ENCODE peak calls at places on chromosomes 16 and 17, in nine cellular contexts. One of them, this sample, is unnamed.

GRCh38 chr17:28112199-28112995 is 69.9 kb downstream of the NLK start:
- DNase-seq in stomach: no peak
- DNase-seq in body of pancreas: no peak
- DNase-seq in K562: no peak
- DNase-seq in lower leg skin: no peak
- DNase-seq in transverse colon: peak
- DNase-seq in prostate gland: no peak
- DNase-seq in sigmoid colon: no peak
- DNase-seq in A549: no peak
- DNase-seq in this sample: no peak

GRCh38 chr16:73329363-73330306 is 281.7 kb upstream of the ZFHX3 start:
- DNase-seq in stomach: no peak
- DNase-seq in body of pancreas: no peak
- DNase-seq in K562: no peak
- DNase-seq in lower leg skin: peak
- DNase-seq in transverse colon: peak
- DNase-seq in prostate gland: no peak
- DNase-seq in sigmoid colon: no peak
- DNase-seq in A549: no peak
- DNase-seq in this sample: no peak

GRCh38 chr17:64240741-64241347 is 22.2 kb downstream of the TEX2 start:
- DNase-seq in stomach: no peak
- DNase-seq in body of pancreas: peak
- DNase-seq in K562: no peak
- DNase-seq in lower leg skin: peak
- DNase-seq in transverse colon: peak
- DNase-seq in prostate gland: peak
- DNase-seq in sigmoid colon: peak
- DNase-seq in A549: no peak
- DNase-seq in this sample: no peak

GRCh38 chr16:19524356-19524865 is 669 bp downstream of the CCP110 start:
- DNase-seq in stomach: no peak
- DNase-seq in body of pancreas: no peak
- DNase-seq in K562: no peak
- DNase-seq in lower leg skin: no peak
- DNase-seq in transverse colon: no peak
- DNase-seq in prostate gland: no peak
- DNase-seq in sigmoid colon: peak
- DNase-seq in A549: peak
- DNase-seq in this sample: no peak

GRCh38 chr17:56064506-56064905 is 88.8 kb upstream of the ANKFN1 start:
- DNase-seq in stomach: no peak
- DNase-seq in body of pancreas: no peak
- DNase-seq in K562: no peak
- DNase-seq in lower leg skin: no peak
- DNase-seq in transverse colon: no peak
- DNase-seq in prostate gland: no peak
- DNase-seq in sigmoid colon: no peak
- DNase-seq in A549: no peak
- DNase-seq in this sample: no peak

GRCh38 chr16:17147942-17148341 is 322.8 kb downstream of the XYLT1 start:
- DNase-seq in stomach: no peak
- DNase-seq in body of pancreas: no peak
- DNase-seq in K562: no peak
- DNase-seq in lower leg skin: no peak
- DNase-seq in transverse colon: no peak
- DNase-seq in prostate gland: no peak
- DNase-seq in sigmoid colon: no peak
- DNase-seq in A549: no peak
- DNase-seq in this sample: no peak

GRCh38 chr16:3152022-3152272 is 17.1 kb downstream of the ZNF213 start:
- DNase-seq in stomach: no peak
- DNase-seq in body of pancreas: no peak
- DNase-seq in K562: no peak
- DNase-seq in lower leg skin: no peak
- DNase-seq in transverse colon: no peak
- DNase-seq in prostate gland: no peak
- DNase-seq in sigmoid colon: no peak
- DNase-seq in A549: no peak
- DNase-seq in this sample: no peak

GRCh38 chr17:81553616-81554181 is 1.5 kb upstream of the FAAP100 start:
- DNase-seq in stomach: no peak
- DNase-seq in body of pancreas: peak
- DNase-seq in K562: no peak
- DNase-seq in lower leg skin: no peak
- DNase-seq in transverse colon: peak
- DNase-seq in prostate gland: no peak
- DNase-seq in sigmoid colon: no peak
- DNase-seq in A549: peak
- DNase-seq in this sample: peak

GRCh38 chr17:48605991-48606891 is 1.5 kb upstream of the HOXB6 start:
- DNase-seq in stomach: no peak
- DNase-seq in body of pancreas: no peak
- DNase-seq in K562: no peak
- DNase-seq in lower leg skin: no peak
- DNase-seq in transverse colon: no peak
- DNase-seq in prostate gland: no peak
- DNase-seq in sigmoid colon: no peak
- DNase-seq in A549: no peak
- DNase-seq in this sample: no peak

GRCh38 chr16:964696-965395 is 5.9 kb downstream of the LMF1 start:
- DNase-seq in stomach: no peak
- DNase-seq in body of pancreas: no peak
- DNase-seq in K562: no peak
- DNase-seq in lower leg skin: no peak
- DNase-seq in transverse colon: peak
- DNase-seq in prostate gland: peak
- DNase-seq in sigmoid colon: no peak
- DNase-seq in A549: no peak
- DNase-seq in this sample: no peak

GRCh38 chr16:51500306-51500705 is 349.2 kb upstream of the SALL1 start:
- DNase-seq in stomach: no peak
- DNase-seq in body of pancreas: no peak
- DNase-seq in K562: no peak
- DNase-seq in lower leg skin: no peak
- DNase-seq in transverse colon: no peak
- DNase-seq in prostate gland: no peak
- DNase-seq in sigmoid colon: no peak
- DNase-seq in A549: peak
- DNase-seq in this sample: no peak

GRCh38 chr16:81593481-81593880 is 148.9 kb downstream of the CMIP start:
- DNase-seq in stomach: no peak
- DNase-seq in body of pancreas: no peak
- DNase-seq in K562: no peak
- DNase-seq in lower leg skin: no peak
- DNase-seq in transverse colon: no peak
- DNase-seq in prostate gland: no peak
- DNase-seq in sigmoid colon: no peak
- DNase-seq in A549: no peak
- DNase-seq in this sample: no peak

GRCh38 chr17:63834431-63835166 is 7.1 kb upstream of the FTSJ3 start:
- DNase-seq in stomach: peak
- DNase-seq in body of pancreas: peak
- DNase-seq in K562: peak
- DNase-seq in lower leg skin: no peak
- DNase-seq in transverse colon: no peak
- DNase-seq in prostate gland: peak
- DNase-seq in sigmoid colon: peak
- DNase-seq in A549: peak
- DNase-seq in this sample: peak

GRCh38 chr17:48596000-48596734 is 2.6 kb upstream of the HOXB5 start:
- DNase-seq in stomach: no peak
- DNase-seq in body of pancreas: no peak
- DNase-seq in K562: no peak
- DNase-seq in lower leg skin: no peak
- DNase-seq in transverse colon: no peak
- DNase-seq in prostate gland: no peak
- DNase-seq in sigmoid colon: no peak
- DNase-seq in A549: no peak
- DNase-seq in this sample: no peak

GRCh38 chr17:62800580-62800979 is 7.5 kb downstream of the MARCHF10 start:
- DNase-seq in stomach: peak
- DNase-seq in body of pancreas: peak
- DNase-seq in K562: no peak
- DNase-seq in lower leg skin: peak
- DNase-seq in transverse colon: no peak
- DNase-seq in prostate gland: peak
- DNase-seq in sigmoid colon: no peak
- DNase-seq in A549: no peak
- DNase-seq in this sample: no peak

GRCh38 chr16:67176662-67177061 is 6.3 kb downstream of the NOL3 start:
- DNase-seq in stomach: no peak
- DNase-seq in body of pancreas: no peak
- DNase-seq in K562: no peak
- DNase-seq in lower leg skin: no peak
- DNase-seq in transverse colon: no peak
- DNase-seq in prostate gland: no peak
- DNase-seq in sigmoid colon: no peak
- DNase-seq in A549: no peak
- DNase-seq in this sample: no peak

GRCh38 chr16:67179421-67180080 is 4.2 kb downstream of the MATCAP1 start:
- DNase-seq in stomach: no peak
- DNase-seq in body of pancreas: no peak
- DNase-seq in K562: no peak
- DNase-seq in lower leg skin: peak
- DNase-seq in transverse colon: no peak
- DNase-seq in prostate gland: no peak
- DNase-seq in sigmoid colon: no peak
- DNase-seq in A549: no peak
- DNase-seq in this sample: no peak

GRCh38 chr16:67180166-67180565 is 3.6 kb downstream of the MATCAP1 start:
- DNase-seq in stomach: no peak
- DNase-seq in body of pancreas: no peak
- DNase-seq in K562: no peak
- DNase-seq in lower leg skin: no peak
- DNase-seq in transverse colon: no peak
- DNase-seq in prostate gland: no peak
- DNase-seq in sigmoid colon: no peak
- DNase-seq in A549: no peak
- DNase-seq in this sample: no peak

GRCh38 chr16:67174706-67175231 is 4.4 kb downstream of the NOL3 start:
- DNase-seq in stomach: no peak
- DNase-seq in body of pancreas: no peak
- DNase-seq in K562: no peak
- DNase-seq in lower leg skin: no peak
- DNase-seq in transverse colon: no peak
- DNase-seq in prostate gland: no peak
- DNase-seq in sigmoid colon: no peak
- DNase-seq in A549: no peak
- DNase-seq in this sample: no peak

GRCh38 chr16:67177743-67178699 is 5.7 kb downstream of the MATCAP1 start:
- DNase-seq in stomach: peak
- DNase-seq in body of pancreas: peak
- DNase-seq in K562: peak
- DNase-seq in lower leg skin: no peak
- DNase-seq in transverse colon: peak
- DNase-seq in prostate gland: peak
- DNase-seq in sigmoid colon: peak
- DNase-seq in A549: peak
- DNase-seq in this sample: no peak
- TF ChIP-seq POLR2A in stomach: no peak
- TF ChIP-seq POLR2A in body of pancreas: peak
- TF ChIP-seq POLR2A in K562: no peak
- TF ChIP-seq POLR2A in lower leg skin: no peak
- TF ChIP-seq POLR2A in transverse colon: peak
- TF ChIP-seq POLR2A in prostate gland: peak
- TF ChIP-seq POLR2A in sigmoid colon: no peak
- TF ChIP-seq POLR2A in A549: no peak
- TF ChIP-seq POLR2A in this sample: peak

GRCh38 chr17:20908373-20909273 is 134.2 kb downstream of the USP22 start:
- DNase-seq in stomach: peak
- DNase-seq in body of pancreas: peak
- DNase-seq in K562: peak
- DNase-seq in lower leg skin: peak
- DNase-seq in transverse colon: peak
- DNase-seq in prostate gland: peak
- DNase-seq in sigmoid colon: peak
- DNase-seq in A549: peak
- DNase-seq in this sample: peak
- TF ChIP-seq POLR2A in stomach: no peak
- TF ChIP-seq POLR2A in body of pancreas: peak
- TF ChIP-seq POLR2A in K562: peak
- TF ChIP-seq POLR2A in lower leg skin: no peak
- TF ChIP-seq POLR2A in transverse colon: peak
- TF ChIP-seq POLR2A in prostate gland: peak
- TF ChIP-seq POLR2A in sigmoid colon: no peak
- TF ChIP-seq POLR2A in A549: peak
- TF ChIP-seq POLR2A in this sample: peak

DNA sequence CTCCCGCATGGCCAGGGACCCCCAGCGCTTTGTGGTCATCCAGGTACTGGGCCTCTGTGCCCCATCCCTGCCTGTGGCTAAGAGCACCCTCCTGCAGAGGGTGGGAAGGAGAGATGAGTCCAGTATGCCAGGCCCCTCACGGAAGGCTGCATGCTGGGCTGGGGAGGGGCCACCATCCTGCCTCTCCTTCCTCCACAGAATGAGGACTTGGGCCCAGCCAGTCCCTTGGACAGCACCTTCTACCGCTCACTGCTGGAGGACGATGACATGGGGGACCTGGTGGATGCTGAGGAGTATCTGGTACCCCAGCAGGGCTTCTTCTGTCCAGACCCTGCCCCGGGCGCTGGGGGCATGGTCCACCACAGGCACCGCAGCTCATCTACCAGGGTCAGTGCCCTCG is 3.7 kb downstream of the MIEN1 start:
- DNase-seq in stomach: no peak
- DNase-seq in body of pancreas: no peak
- DNase-seq in K562: no peak
- DNase-seq in lower leg skin: no peak
- DNase-seq in transverse colon: no peak
- DNase-seq in prostate gland: no peak
- DNase-seq in sigmoid colon: no peak
- DNase-seq in A549: no peak
- DNase-seq in this sample: no peak
- TF ChIP-seq POLR2A in stomach: no peak
- TF ChIP-seq POLR2A in body of pancreas: no peak
- TF ChIP-seq POLR2A in K562: no peak
- TF ChIP-seq POLR2A in lower leg skin: no peak
- TF ChIP-seq POLR2A in transverse colon: no peak
- TF ChIP-seq POLR2A in prostate gland: no peak
- TF ChIP-seq POLR2A in sigmoid colon: no peak
- TF ChIP-seq POLR2A in A549: no peak
- TF ChIP-seq POLR2A in this sample: no peak

DNA sequence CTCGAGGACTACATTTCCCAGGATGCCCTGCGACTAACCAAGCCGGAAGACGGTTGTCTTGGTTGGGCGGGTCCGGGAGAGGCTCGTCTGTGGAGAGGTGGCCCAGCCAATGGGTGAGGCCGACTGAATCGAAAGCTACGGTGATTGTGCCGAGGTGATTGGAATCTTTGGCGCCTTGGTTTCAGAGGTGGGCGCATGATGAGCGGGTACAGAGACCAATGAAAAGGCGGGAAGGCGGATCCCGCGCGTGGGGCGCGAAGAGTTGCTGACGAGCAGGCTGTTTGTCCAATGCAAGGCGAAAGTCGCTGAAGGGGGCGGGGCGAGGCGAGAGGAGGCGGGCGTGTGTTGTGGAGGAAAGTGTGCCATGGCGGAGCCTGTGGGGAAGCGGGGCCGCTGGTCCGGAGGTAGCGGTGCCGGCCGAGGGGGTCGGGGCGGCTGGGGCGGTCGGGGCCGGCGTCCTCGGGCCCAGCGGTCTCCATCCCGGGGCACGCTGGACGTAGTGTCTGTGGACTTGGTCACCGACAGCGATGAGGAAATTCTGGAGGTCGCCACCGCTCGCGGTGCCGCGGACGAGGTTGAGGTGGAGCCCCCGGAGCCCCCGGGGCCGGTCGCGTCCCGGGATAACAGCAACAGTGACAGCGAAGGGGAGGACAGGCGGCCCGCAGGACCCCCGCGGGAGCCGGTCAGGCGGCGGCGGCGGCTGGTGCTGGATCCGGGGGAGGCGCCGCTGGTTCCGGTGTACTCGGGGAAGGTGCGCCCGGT is at the start of gene NFATC2IP:
- DNase-seq in stomach: peak
- DNase-seq in body of pancreas: peak
- DNase-seq in K562: peak
- DNase-seq in lower leg skin: peak
- DNase-seq in transverse colon: peak
- DNase-seq in prostate gland: peak
- DNase-seq in sigmoid colon: peak
- DNase-seq in A549: peak
- DNase-seq in this sample: peak
- TF ChIP-seq POLR2A in stomach: no peak
- TF ChIP-seq POLR2A in body of pancreas: peak
- TF ChIP-seq POLR2A in K562: peak
- TF ChIP-seq POLR2A in lower leg skin: no peak
- TF ChIP-seq POLR2A in transverse colon: peak
- TF ChIP-seq POLR2A in prostate gland: peak
- TF ChIP-seq POLR2A in sigmoid colon: no peak
- TF ChIP-seq POLR2A in A549: peak
- TF ChIP-seq POLR2A in this sample: peak